ENCODE peak calls at places on chromosome 3, in five cellular contexts. W is EH, G is endodermal cell, H is M059J, O is neural crest cell. T is an unnamed sample.

GRCh38 chr3:21159565-21159950 is 591.5 kb downstream of the ZNF385D start:
- DNase-seq in W (peak; percentile 71), G (no peak), H (no peak), O (no peak), T (no peak)

GRCh38 chr3:150080058-150080730 is 109.5 kb upstream of the PFN2 start:
- DNase-seq in W (peak; percentile 25), G (peak; percentile 55), H (peak; percentile 44), O (no peak), T (no peak)

GRCh38 chr3:16334909-16335308 is 69.9 kb downstream of the OXNAD1 start:
- DNase-seq in W (peak; percentile 55), G (no peak), H (peak; percentile 22), O (no peak), T (peak; percentile 84)

GRCh38 chr3:197229178-197229577 is 69.2 kb downstream of the DLG1 start:
- DNase-seq in W (no peak), G (no peak), H (no peak), O (no peak), T (no peak)

GRCh38 chr3:37163262-37164020 is 10.9 kb downstream of the LRRFIP2 start:
- DNase-seq in W (peak; percentile 94), G (peak; percentile 56), H (peak; percentile 38), O (no peak), T (peak; percentile 94)

GRCh38 chr3:138199847-138200246 is 12.7 kb downstream of the ARMC8 start:
- DNase-seq in W (no peak), G (no peak), H (no peak), O (no peak), T (no peak)

GRCh38 chr3:157467165-157467564 is 30.5 kb downstream of the PTX3 start:
- DNase-seq in W (peak; percentile 56), G (no peak), H (peak; percentile 53), O (no peak), T (no peak)

GRCh38 chr3:188578579-188579363 is 424.8 kb downstream of the LPP start:
- DNase-seq in W (peak; percentile 81), G (no peak), H (peak; percentile 52), O (no peak), T (peak; percentile 78)

GRCh38 chr3:69294014-69294771 is 91.7 kb downstream of the FRMD4B start:
- DNase-seq in W (peak; percentile 71), G (no peak), H (peak; percentile 64), O (no peak), T (no peak)

GRCh38 chr3:115077501-115078250 is 69.4 kb downstream of the ZBTB20 start:
- DNase-seq in W (no peak), G (no peak), H (peak; percentile 18), O (no peak), T (no peak)

GRCh38 chr3:127407026-127407939 is 119.4 kb upstream of the PRR20G start:
- DNase-seq in W (no peak), G (peak; percentile 33), H (no peak), O (no peak), T (no peak)

GRCh38 chr3:125148016-125148812 is 64.3 kb downstream of the SLC12A8 start:
- DNase-seq in W (no peak), G (peak; percentile 38), H (no peak), O (no peak), T (no peak)

T was measured in GM04504.